ENCODE peak calls at places on chromosomes 16 and 17, in five cellular contexts. Q is Caki2; G is activated CD8-positive, alpha-beta memory T cell treated with anti-CD3 and anti-CD28 coated beads, Interleukin-2, amount 50 U/mL, for 4 hours; Z is BJ; E is epithelial cell of esophagus. H is an unnamed sample.

GRCh38 chr16:66692341-66692740 is 4.2 kb downstream of the CMTM4 start:
- DNase-seq in Z (no peak), E (peak), Q (no peak), G (no peak), H (no peak)

GRCh38 chr17:77958716-77959215 is 263 bp downstream of the TNRC6C start:
- DNase-seq in E (no peak), G (no peak), Z (no peak), Q (no peak), H (no peak)

GRCh38 chr17:3773511-3773910 is 27.5 kb downstream of the ITGAE start:
- DNase-seq in E (peak), G (no peak), Z (no peak), Q (no peak), H (no peak)

GRCh38 chr17:58337600-58338453 is 9.2 kb upstream of the TSPOAP1 start:
- DNase-seq in G (peak), Q (no peak), E (no peak), Z (peak), H (no peak)

GRCh38 chr16:73912850-73913249 is 383.8 kb upstream of the PSMD7 start:
- DNase-seq in E (no peak), G (no peak), Z (no peak), Q (no peak), H (no peak)

GRCh38 chr17:63436523-63437110 is 9.5 kb downstream of the CYB561 start:
- DNase-seq in E (no peak), Q (no peak), Z (no peak), G (no peak), H (no peak)

GRCh38 chr16:69916445-69916844 is 34.7 kb upstream of the CLEC18A start:
- DNase-seq in Q (no peak), G (no peak), Z (no peak), E (no peak), H (no peak)

GRCh38 chr16:17977260-17977659 is 359.3 kb downstream of the NPIPA8 start:
- DNase-seq in G (no peak), E (no peak), Z (no peak), Q (no peak), H (no peak)

GRCh38 chr17:35239823-35240222 is 3.0 kb upstream of the SLFN5 start:
- DNase-seq in Z (no peak), E (no peak), G (no peak), Q (no peak), H (no peak)

GRCh38 chr17:18332909-18333489 is 17.9 kb downstream of the SMCR8 start:
- DNase-seq in E (no peak), G (no peak), Q (no peak), Z (no peak), H (no peak)

GRCh38 chr17:1830288-1830687 is 483 bp downstream of the RPA1 start:
- DNase-seq in G (no peak), Z (no peak), E (peak), Q (peak), H (no peak)

GRCh38 chr17:38893612-38894011 is 23.8 kb downstream of the LASP1 start:
- DNase-seq in Z (no peak), E (no peak), Q (no peak), G (peak), H (no peak)

GRCh38 chr16:1902547-1903219 is 15.5 kb downstream of the HS3ST6 start:
- DNase-seq in G (no peak), Q (no peak), E (no peak), Z (no peak), H (no peak)

GRCh38 chr17:38605852-38606645 is at the start of gene SRCIN1:
- DNase-seq in E (peak), G (peak), Z (no peak), Q (peak), H (no peak)

GRCh38 chr17:75325827-75326586 is 36.8 kb upstream of the SLC25A19 start:
- DNase-seq in G (no peak), Z (no peak), E (no peak), Q (no peak), H (no peak)

GRCh38 chr16:10514369-10515055 is 65.9 kb downstream of the EMP2 start:
- DNase-seq in Q (peak), E (peak), G (peak), Z (peak), H (peak)

GRCh38 chr17:40727447-40728231 is 24.1 kb upstream of the KRT24 start:
- DNase-seq in E (peak), Q (peak), Z (no peak), G (no peak), H (no peak)

GRCh38 chr16:46916980-46917379 is 32.8 kb downstream of the GPT2 start:
- DNase-seq in E (no peak), Z (no peak), Q (peak), G (no peak), H (no peak)

GRCh38 chr17:6605142-6605541 is 35.4 kb downstream of the KIAA0753 start:
- DNase-seq in Q (no peak), Z (no peak), E (no peak), G (no peak), H (no peak)

GRCh38 chr17:81094224-81094743 is 59.3 kb downstream of the BAIAP2 start:
- DNase-seq in Q (no peak), G (no peak), E (no peak), Z (no peak), H (no peak)

GRCh38 chr17:11682646-11683045 is 84.4 kb downstream of the DNAH9 start:
- DNase-seq in Z (no peak), Q (no peak), E (no peak), G (no peak), H (no peak)

GRCh38 chr17:46942441-46943217 is 19.7 kb downstream of the GOSR2 start:
- DNase-seq in Z (no peak), E (peak), Q (peak), G (peak), H (peak)

GRCh38 chr16:12093902-12094301 is 117.4 kb downstream of the SNX29 start:
- DNase-seq in Q (no peak), G (no peak), E (no peak), Z (no peak), H (no peak)

GRCh38 chr16:80517846-80518245 is 22.9 kb upstream of the DYNLRB2 start:
- DNase-seq in Q (no peak), G (no peak), E (peak), Z (no peak), H (no peak)

GRCh38 chr16:55661842-55662479 is 6.2 kb downstream of the SLC6A2 start:
- DNase-seq in Z (peak), Q (no peak), G (no peak), E (peak), H (no peak)

GRCh38 chr16:86377251-86378022 is 132.9 kb upstream of the FOXF1 start:
- DNase-seq in Z (no peak), Q (no peak), E (no peak), G (no peak), H (no peak)

GRCh38 chr16:12547608-12547922 is 256.1 kb downstream of the CPPED1 start:
- DNase-seq in Z (no peak), E (no peak), G (no peak), Q (no peak), H (no peak)

GRCh38 chr17:58338907-58339774 is 10.5 kb upstream of the TSPOAP1 start:
- DNase-seq in Z (no peak), Q (no peak), G (peak), E (no peak), H (no peak)

GRCh38 chr17:12507046-12507445 is 158.6 kb upstream of the MYOCD start:
- DNase-seq in E (no peak), Q (no peak), G (no peak), Z (no peak), H (no peak)

GRCh38 chr17:5583426-5584382 is 605 bp downstream of the NLRP1 start:
- DNase-seq in E (no peak), Z (no peak), G (no peak), Q (no peak), H (no peak)

GRCh38 chr17:19331134-19331533 is 31.4 kb downstream of the B9D1 start:
- DNase-seq in E (peak), Q (no peak), G (no peak), Z (peak), H (no peak)

H was measured in smooth muscle cell of the brain vasculature.